ENCODE peak calls at places on chromosome X, in ten cellular contexts. E, I, S, W, O, H, B, K, U and D are unnamed samples.

GRCh38 chrX:107450823-107451509 is 1.5 kb downstream of the FRMPD3 start:
- DNase-seq in E (no peak), I (no peak), S (no peak), W (no peak), O (peak; percentile 46), H (peak; percentile 25), B (peak; percentile 10), K (no peak), U (no peak), D (no peak)

GRCh38 chrX:117094149-117094548 is 631.4 kb upstream of the CT83 start:
- DNase-seq in E (no peak), I (no peak), S (no peak), W (no peak), O (no peak), H (no peak), B (no peak), K (no peak), U (no peak), D (no peak)

GRCh38 chrX:120791013-120791643 is 84.5 kb downstream of the CT47B1 start:
- DNase-seq in E (peak; percentile 60), I (peak; percentile 43), S (peak; percentile 68), W (no peak), O (no peak), H (no peak), B (peak; percentile 87), K (no peak), U (no peak), D (peak; percentile 64)

GRCh38 chrX:151975736-151976275 is 1.3 kb upstream of the GABRE start:
- DNase-seq in E (no peak), I (no peak), S (no peak), W (no peak), O (no peak), H (no peak), B (no peak), K (peak; percentile 43), U (no peak), D (no peak)

GRCh38 chrX:8052909-8053308 is 118.2 kb downstream of the VCX2 start:
- DNase-seq in E (no peak), I (no peak), S (no peak), W (no peak), O (no peak), H (no peak), B (no peak), K (no peak), U (no peak), D (no peak)

GRCh38 chrX:130523460-130524394 is 121.9 kb downstream of the RBMX2 start:
- DNase-seq in E (no peak), I (peak; percentile 46), S (no peak), W (no peak), O (no peak), H (peak; percentile 47), B (peak; percentile 11), K (no peak), U (no peak), D (no peak)

GRCh38 chrX:140572724-140573123 is 67.9 kb upstream of the SOX3 start:
- DNase-seq in E (peak; percentile 8), I (peak; percentile 49), S (no peak), W (no peak), O (peak; percentile 52), H (peak; percentile 54), B (peak; percentile 15), K (no peak), U (no peak), D (peak; percentile 0)

GRCh38 chrX:39396358-39396995 is 595.2 kb downstream of the MID1IP1 start:
- DNase-seq in E (no peak), I (no peak), S (no peak), W (no peak), O (no peak), H (no peak), B (no peak), K (no peak), U (no peak), D (no peak)

GRCh38 chrX:39437670-39438441 is 636.6 kb downstream of the MID1IP1 start:
- DNase-seq in E (no peak), I (no peak), S (no peak), W (no peak), O (no peak), H (no peak), B (no peak), K (no peak), U (no peak), D (no peak)

GRCh38 chrX:47384502-47384901 is 14.1 kb downstream of the ZNF157 start:
- DNase-seq in E (peak; percentile 32), I (peak; percentile 76), S (peak; percentile 73), W (peak; percentile 3), O (peak; percentile 57), H (peak; percentile 64), B (peak; percentile 64), K (no peak), U (no peak), D (peak; percentile 37)

GRCh38 chrX:13752646-13753045 is 18.1 kb downstream of the OFD1 start:
- DNase-seq in E (no peak), I (no peak), S (no peak), W (no peak), O (no peak), H (no peak), B (no peak), K (no peak), U (no peak), D (no peak)

GRCh38 chrX:71534773-71535544 is 2.1 kb downstream of the OGT start:
- DNase-seq in E (no peak), I (no peak), S (no peak), W (no peak), O (no peak), H (no peak), B (no peak), K (no peak), U (no peak), D (no peak)

GRCh38 chrX:83934220-83934619 is 73.3 kb downstream of the CYLC1 start:
- DNase-seq in E (no peak), I (no peak), S (no peak), W (no peak), O (no peak), H (no peak), B (no peak), K (no peak), U (no peak), D (no peak)

GRCh38 chrX:50204364-50204899 is at the start of gene CCNB3:
- DNase-seq in E (peak; percentile 63), I (peak; percentile 74), S (peak; percentile 75), W (peak; percentile 10), O (peak; percentile 46), H (peak; percentile 50), B (peak; percentile 76), K (no peak), U (peak; percentile 75), D (peak; percentile 67)

DNA sequence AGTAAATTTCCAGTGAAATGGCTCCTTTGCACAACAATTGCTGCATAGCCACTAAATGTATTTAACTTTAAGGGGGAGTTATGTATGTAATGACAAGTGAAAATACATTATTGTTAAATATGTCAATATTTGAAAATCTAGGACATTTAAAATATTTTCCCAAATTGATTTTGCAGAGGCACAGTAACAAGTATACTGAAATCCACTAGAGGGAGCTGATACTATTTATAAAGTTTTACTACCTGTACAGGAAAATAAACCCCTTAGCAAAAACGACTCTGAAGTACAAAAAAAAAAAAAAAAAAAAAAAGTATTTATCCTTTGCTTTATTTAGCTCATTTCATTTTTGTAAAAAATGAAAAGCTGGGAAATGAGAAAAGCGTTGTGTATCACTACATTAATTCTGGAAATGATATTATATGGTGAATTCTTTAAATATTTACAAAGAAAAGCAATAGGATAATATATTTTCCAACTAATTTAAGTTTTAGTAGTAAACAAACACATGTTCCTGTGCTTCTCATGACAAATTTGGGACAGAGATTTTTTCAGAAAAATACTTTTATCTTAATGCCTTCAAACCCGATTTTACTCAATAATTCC is 727.7 kb downstream of the DMD start:
- DNase-seq in E (no peak), I (no peak), S (no peak), W (no peak), O (no peak), H (no peak), B (no peak), K (no peak), U (no peak), D (no peak)
- TF ChIP-seq CTCF in E (peak; percentile 24), I (no peak), S (peak; percentile 40), W (peak; percentile 32), O (peak; percentile 20), H (peak; percentile 76), B (peak; percentile 30), K (no peak), U (peak; percentile 42), D (peak; percentile 46)

GRCh38 chrX:104712515-104712914 is 146.5 kb downstream of the IL1RAPL2 start:
- DNase-seq in E (no peak), I (no peak), S (no peak), W (no peak), O (no peak), H (no peak), B (peak; percentile 2), K (no peak), U (no peak), D (no peak)

GRCh38 chrX:104707572-104707971 is 141.6 kb downstream of the IL1RAPL2 start:
- DNase-seq in E (no peak), I (no peak), S (no peak), W (no peak), O (no peak), H (no peak), B (peak; percentile 3), K (no peak), U (no peak), D (no peak)

GRCh38 chrX:104707042-104707441 is 141.0 kb downstream of the IL1RAPL2 start:
- DNase-seq in E (no peak), I (no peak), S (no peak), W (no peak), O (no peak), H (no peak), B (no peak), K (no peak), U (no peak), D (no peak)
- TF ChIP-seq CTCF in E (no peak), I (no peak), S (no peak), W (no peak), O (no peak), H (no peak), B (no peak), K (no peak), U (no peak), D (no peak)

GRCh38 chrX:2425281-2426071 is 75.3 kb downstream of the DHRSX start:
- DNase-seq in E (no peak), I (no peak), S (no peak), W (no peak), O (no peak), H (no peak), B (peak; percentile 28), K (no peak), U (no peak), D (no peak)
- TF ChIP-seq CTCF in E (no peak), I (no peak), S (no peak), W (no peak), O (no peak), H (no peak), B (no peak), K (no peak), U (no peak), D (no peak)

DNA sequence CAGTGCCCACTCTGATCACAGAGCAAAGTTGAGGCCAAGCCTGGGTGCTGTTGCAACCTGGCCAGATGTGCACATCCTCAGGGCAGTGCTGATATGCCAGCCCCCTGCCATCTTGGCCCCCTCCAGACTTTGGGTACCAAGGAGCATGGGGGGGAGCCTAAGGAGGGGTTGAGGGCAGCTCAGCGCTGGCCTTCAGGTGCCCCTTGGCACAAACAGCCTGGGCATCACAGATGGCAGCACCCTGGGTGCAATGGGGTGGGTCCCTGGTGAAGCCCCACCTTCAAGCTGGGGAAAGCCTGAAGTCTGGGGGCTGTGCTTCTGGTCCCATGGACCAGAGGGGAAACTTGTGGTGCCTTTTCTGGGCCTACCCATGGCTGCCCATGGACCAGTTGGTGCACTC is 163.0 kb downstream of the FAM47A start:
- DNase-seq in E (no peak), I (no peak), S (no peak), W (no peak), O (no peak), H (no peak), B (no peak), K (no peak), U (no peak), D (no peak)
- TF ChIP-seq CTCF in E (no peak), I (no peak), S (no peak), W (no peak), O (no peak), H (no peak), B (no peak), K (no peak), U (no peak), D (no peak)